ENCODE peak calls at places on chromosomes 11 and 22, in seven cellular contexts. M, P, D, G, Q, R and K are unnamed samples.

GRCh38 chr11:89381094-89381493 is 110.1 kb downstream of the NOX4 start:
- DNase-seq in M (no peak), P (no peak), D (no peak), G (no peak), Q (no peak), R (no peak), K (no peak)

GRCh38 chr11:46701078-46701654 is 335 bp downstream of the ZNF408 start:
- DNase-seq in M (peak; percentile 86), P (peak; percentile 4), D (no peak), G (no peak), Q (peak; percentile 69), R (no peak), K (no peak)

GRCh38 chr22:49825944-49826602 is 1.6 kb downstream of the BRD1 start:
- DNase-seq in M (peak; percentile 86), P (peak; percentile 69), D (peak; percentile 74), G (peak; percentile 30), Q (peak; percentile 85), R (no peak), K (no peak)

GRCh38 chr11:14041565-14041964 is 79.0 kb downstream of the SPON1 start:
- DNase-seq in M (no peak), P (no peak), D (no peak), G (no peak), Q (no peak), R (no peak), K (no peak)

GRCh38 chr11:122180435-122180834 is 64.4 kb upstream of the BLID start:
- DNase-seq in M (no peak), P (no peak), D (no peak), G (no peak), Q (no peak), R (no peak), K (no peak)

GRCh38 chr11:34002420-34002819 is 49.1 kb upstream of the CAPRIN1 start:
- DNase-seq in M (no peak), P (no peak), D (no peak), G (no peak), Q (no peak), R (no peak), K (no peak)

GRCh38 chr22:44143596-44143995 is 37.1 kb upstream of the PARVG start:
- DNase-seq in M (no peak), P (no peak), D (no peak), G (no peak), Q (no peak), R (no peak), K (no peak)

GRCh38 chr11:114310095-114310494 is 13.9 kb downstream of the NNMT start:
- DNase-seq in M (no peak), P (no peak), D (no peak), G (no peak), Q (no peak), R (no peak), K (no peak)

GRCh38 chr11:20048246-20048645 is 112.0 kb downstream of the DBX1 start:
- DNase-seq in M (no peak), P (no peak), D (no peak), G (no peak), Q (no peak), R (no peak), K (no peak)

GRCh38 chr11:94784884-94785283 is 16.7 kb downstream of the AMOTL1 start:
- DNase-seq in M (no peak), P (no peak), D (no peak), G (no peak), Q (no peak), R (no peak), K (no peak)

GRCh38 chr11:96054870-96055705 is 131.2 kb upstream of the MTMR2 start:
- DNase-seq in M (no peak), P (no peak), D (no peak), G (peak; percentile 54), Q (no peak), R (no peak), K (no peak)

GRCh38 chr11:987671-988070 is 48.8 kb downstream of the MUC6 start:
- DNase-seq in M (no peak), P (no peak), D (no peak), G (no peak), Q (no peak), R (no peak), K (no peak)

GRCh38 chr22:49767355-49768062 is 60.2 kb downstream of the BRD1 start:
- DNase-seq in M (peak; percentile 62), P (peak; percentile 16), D (peak; percentile 44), G (peak; percentile 72), Q (peak; percentile 66), R (no peak), K (no peak)

GRCh38 chr11:71307811-71308645 is 55.7 kb upstream of the SHANK2 start:
- DNase-seq in M (peak; percentile 31), P (no peak), D (no peak), G (no peak), Q (peak; percentile 47), R (no peak), K (no peak)

GRCh38 chr11:73866095-73866579 is 10.5 kb downstream of the COA4 start:
- DNase-seq in M (no peak), P (no peak), D (no peak), G (no peak), Q (no peak), R (no peak), K (no peak)

GRCh38 chr11:9617960-9618359 is 44.5 kb downstream of the WEE1 start:
- DNase-seq in M (no peak), P (no peak), D (no peak), G (no peak), Q (no peak), R (no peak), K (no peak)

GRCh38 chr22:46036558-46037408 is 59.8 kb upstream of the WNT7B start:
- DNase-seq in M (peak; percentile 86), P (peak; percentile 55), D (peak; percentile 62), G (peak; percentile 85), Q (peak; percentile 81), R (peak; percentile 27), K (no peak)

GRCh38 chr11:104876324-104876723 is 21.9 kb downstream of the CASP12 start:
- DNase-seq in M (no peak), P (no peak), D (no peak), G (no peak), Q (no peak), R (no peak), K (no peak)

GRCh38 chr22:22535662-22536061 is 15.6 kb upstream of the ZNF280A start:
- DNase-seq in M (no peak), P (no peak), D (no peak), G (no peak), Q (no peak), R (no peak), K (no peak)

GRCh38 chr11:114160884-114161283 is 101.4 kb downstream of the ZBTB16 start:
- DNase-seq in M (no peak), P (no peak), D (no peak), G (no peak), Q (no peak), R (no peak), K (no peak)

GRCh38 chr22:43136255-43136654 is 6.9 kb downstream of the MCAT start:
- DNase-seq in M (peak; percentile 83), P (peak; percentile 18), D (peak; percentile 44), G (peak; percentile 82), Q (peak; percentile 76), R (no peak), K (no peak)

GRCh38 chr11:71263391-71263790 is 11.0 kb upstream of the SHANK2 start:
- DNase-seq in M (no peak), P (no peak), D (no peak), G (no peak), Q (no peak), R (no peak), K (no peak)

GRCh38 chr11:79931692-79932091 is 490.9 kb upstream of the TENM4 start:
- DNase-seq in M (no peak), P (no peak), D (no peak), G (no peak), Q (no peak), R (no peak), K (no peak)

GRCh38 chr11:87423161-87423560 is 385.4 kb downstream of the TMEM135 start:
- DNase-seq in M (no peak), P (no peak), D (no peak), G (no peak), Q (no peak), R (no peak), K (no peak)

GRCh38 chr22:35172452-35172851 is 84.8 kb upstream of the HMGXB4 start:
- DNase-seq in M (no peak), P (no peak), D (no peak), G (no peak), Q (no peak), R (no peak), K (no peak)

GRCh38 chr11:78022397-78023396 is at the start of gene KCTD14:
- DNase-seq in M (no peak), P (no peak), D (no peak), G (no peak), Q (no peak), R (no peak), K (no peak)

GRCh38 chr11:13958596-13958995 is 3.9 kb upstream of the SPON1 start:
- DNase-seq in M (no peak), P (no peak), D (no peak), G (no peak), Q (no peak), R (no peak), K (no peak)

GRCh38 chr11:13026722-13027121 is 17.6 kb downstream of the RASSF10 start:
- DNase-seq in M (no peak), P (no peak), D (no peak), G (no peak), Q (no peak), R (no peak), K (no peak)

GRCh38 chr11:64314146-64314804 is 3.1 kb downstream of the TRMT112 start:
- DNase-seq in M (no peak), P (no peak), D (no peak), G (no peak), Q (no peak), R (no peak), K (no peak)

GRCh38 chr11:117391181-117391580 is 63.5 kb downstream of the CEP164 start:
- DNase-seq in M (peak; percentile 32), P (no peak), D (no peak), G (no peak), Q (no peak), R (no peak), K (no peak)

GRCh38 chr11:68841718-68842426 is at the start of gene CPT1A:
- DNase-seq in M (peak; percentile 96), P (peak; percentile 58), D (peak; percentile 80), G (peak; percentile 69), Q (peak; percentile 90), R (peak; percentile 31), K (peak; percentile 18)

GRCh38 chr11:84407091-84407490 is 1120.9 kb upstream of the CCDC90B start:
- DNase-seq in M (peak; percentile 24), P (no peak), D (no peak), G (no peak), Q (no peak), R (no peak), K (no peak)

GRCh38 chr11:15943418-15944197 is 412.7 kb downstream of the SOX6 start:
- DNase-seq in M (no peak), P (no peak), D (no peak), G (no peak), Q (no peak), R (no peak), K (no peak)

GRCh38 chr11:17931595-17931994 is 81.3 kb downstream of the SERGEF start:
- DNase-seq in M (no peak), P (no peak), D (no peak), G (no peak), Q (no peak), R (no peak), K (no peak)

GRCh38 chr11:88151866-88152265 is 23.4 kb downstream of the RAB38 start:
- DNase-seq in M (no peak), P (no peak), D (no peak), G (no peak), Q (no peak), R (no peak), K (no peak)

GRCh38 chr11:61486004-61486615 is 22.4 kb upstream of the LRRC10B start:
- DNase-seq in M (no peak), P (no peak), D (no peak), G (no peak), Q (no peak), R (no peak), K (no peak)

GRCh38 chr11:1929621-1930447 is 10.3 kb downstream of the TNNT3 start:
- DNase-seq in M (no peak), P (no peak), D (no peak), G (no peak), Q (no peak), R (no peak), K (no peak)

GRCh38 chr11:130606781-130607511 is 158.5 kb downstream of the ADAMTS15 start:
- DNase-seq in M (no peak), P (no peak), D (no peak), G (no peak), Q (no peak), R (no peak), K (no peak)